ENCODE peak calls at places on chromosomes 13 and 19, in four cellular contexts. One of them, this sample, is unnamed.

GRCh38 chr19:4713384-4713951 is 10.2 kb downstream of the DPP9 start:
- DNase-seq in AG09309: peak; percentile 94
- DNase-seq in stimulated activated CD4-positive, alpha-beta T cell treated with anti-CD3 and anti-CD28 coated beads, Interleukin-2, amount 100 ng/mL, for 48 hours: no peak
- DNase-seq in GM23338: no peak
- DNase-seq in this sample: peak; percentile 94

GRCh38 chr13:104625196-104625595 is 1559.0 kb upstream of the SLC10A2 start:
- DNase-seq in AG09309: no peak
- DNase-seq in stimulated activated CD4-positive, alpha-beta T cell treated with anti-CD3 and anti-CD28 coated beads, Interleukin-2, amount 100 ng/mL, for 48 hours: no peak
- DNase-seq in GM23338: no peak
- DNase-seq in this sample: no peak

GRCh38 chr19:30443531-30444252 is 71.5 kb downstream of the ZNF536 start:
- DNase-seq in AG09309: no peak
- DNase-seq in stimulated activated CD4-positive, alpha-beta T cell treated with anti-CD3 and anti-CD28 coated beads, Interleukin-2, amount 100 ng/mL, for 48 hours: no peak
- DNase-seq in GM23338: no peak
- DNase-seq in this sample: no peak

GRCh38 chr19:4064551-4065260 is 2.0 kb downstream of the ZBTB7A start:
- DNase-seq in AG09309: no peak
- DNase-seq in stimulated activated CD4-positive, alpha-beta T cell treated with anti-CD3 and anti-CD28 coated beads, Interleukin-2, amount 100 ng/mL, for 48 hours: no peak
- DNase-seq in GM23338: peak; percentile 59
- DNase-seq in this sample: peak; percentile 64

GRCh38 chr19:47309608-47310007 is at the start of gene C5AR1:
- DNase-seq in AG09309: no peak
- DNase-seq in stimulated activated CD4-positive, alpha-beta T cell treated with anti-CD3 and anti-CD28 coated beads, Interleukin-2, amount 100 ng/mL, for 48 hours: no peak
- DNase-seq in GM23338: no peak
- DNase-seq in this sample: no peak

GRCh38 chr13:112976526-112976925 is 7.5 kb downstream of the MCF2L start:
- DNase-seq in AG09309: no peak
- DNase-seq in stimulated activated CD4-positive, alpha-beta T cell treated with anti-CD3 and anti-CD28 coated beads, Interleukin-2, amount 100 ng/mL, for 48 hours: no peak
- DNase-seq in GM23338: no peak
- DNase-seq in this sample: no peak

GRCh38 chr13:91216928-91217700 is 130.4 kb upstream of the MIR17HG start:
- DNase-seq in AG09309: no peak
- DNase-seq in stimulated activated CD4-positive, alpha-beta T cell treated with anti-CD3 and anti-CD28 coated beads, Interleukin-2, amount 100 ng/mL, for 48 hours: no peak
- DNase-seq in GM23338: peak; percentile 25
- DNase-seq in this sample: no peak

GRCh38 chr19:46133777-46134231 is 9.3 kb upstream of the IGFL3 start:
- DNase-seq in AG09309: no peak
- DNase-seq in stimulated activated CD4-positive, alpha-beta T cell treated with anti-CD3 and anti-CD28 coated beads, Interleukin-2, amount 100 ng/mL, for 48 hours: no peak
- DNase-seq in GM23338: peak; percentile 57
- DNase-seq in this sample: no peak

GRCh38 chr13:73983109-73983508 is 151.1 kb downstream of the KLF12 start:
- DNase-seq in AG09309: no peak
- DNase-seq in stimulated activated CD4-positive, alpha-beta T cell treated with anti-CD3 and anti-CD28 coated beads, Interleukin-2, amount 100 ng/mL, for 48 hours: no peak
- DNase-seq in GM23338: no peak
- DNase-seq in this sample: no peak

GRCh38 chr19:5691930-5692784 is 2.1 kb downstream of the RPL36 start:
- DNase-seq in AG09309: no peak
- DNase-seq in stimulated activated CD4-positive, alpha-beta T cell treated with anti-CD3 and anti-CD28 coated beads, Interleukin-2, amount 100 ng/mL, for 48 hours: no peak
- DNase-seq in GM23338: peak; percentile 4
- DNase-seq in this sample: peak; percentile 74

GRCh38 chr13:73803997-73804396 is 330.2 kb downstream of the KLF12 start:
- DNase-seq in AG09309: no peak
- DNase-seq in stimulated activated CD4-positive, alpha-beta T cell treated with anti-CD3 and anti-CD28 coated beads, Interleukin-2, amount 100 ng/mL, for 48 hours: no peak
- DNase-seq in GM23338: no peak
- DNase-seq in this sample: peak; percentile 8

GRCh38 chr13:31945202-31945978 is 86.2 kb upstream of the FRY start:
- DNase-seq in AG09309: peak; percentile 84
- DNase-seq in stimulated activated CD4-positive, alpha-beta T cell treated with anti-CD3 and anti-CD28 coated beads, Interleukin-2, amount 100 ng/mL, for 48 hours: no peak
- DNase-seq in GM23338: peak; percentile 66
- DNase-seq in this sample: no peak

GRCh38 chr13:107124129-107124718 is 556.3 kb upstream of the ARGLU1 start:
- DNase-seq in AG09309: no peak
- DNase-seq in stimulated activated CD4-positive, alpha-beta T cell treated with anti-CD3 and anti-CD28 coated beads, Interleukin-2, amount 100 ng/mL, for 48 hours: no peak
- DNase-seq in GM23338: peak; percentile 46
- DNase-seq in this sample: peak; percentile 38

GRCh38 chr19:12872941-12873890 is 8.0 kb downstream of the DNASE2 start:
- DNase-seq in AG09309: no peak
- DNase-seq in stimulated activated CD4-positive, alpha-beta T cell treated with anti-CD3 and anti-CD28 coated beads, Interleukin-2, amount 100 ng/mL, for 48 hours: peak; percentile 44
- DNase-seq in GM23338: peak; percentile 97
- DNase-seq in this sample: peak; percentile 63

GRCh38 chr19:31135841-31136240 is 213.4 kb downstream of the TSHZ3 start:
- DNase-seq in AG09309: no peak
- DNase-seq in stimulated activated CD4-positive, alpha-beta T cell treated with anti-CD3 and anti-CD28 coated beads, Interleukin-2, amount 100 ng/mL, for 48 hours: no peak
- DNase-seq in GM23338: no peak
- DNase-seq in this sample: no peak

GRCh38 chr19:42422092-42422575 is 5.1 kb downstream of the LIPE start:
- DNase-seq in AG09309: no peak
- DNase-seq in stimulated activated CD4-positive, alpha-beta T cell treated with anti-CD3 and anti-CD28 coated beads, Interleukin-2, amount 100 ng/mL, for 48 hours: no peak
- DNase-seq in GM23338: no peak
- DNase-seq in this sample: peak; percentile 48

This sample was measured in RKO.